ENCODE peak calls at places on chromosomes 6 and 20, in six cellular contexts. G is IMR-90, N is adrenal gland, D is HCT116, S is lower leg skin, B is heart left ventricle. M is an unnamed sample.

GRCh38 chr6:95967594-95967993 is 48.2 kb upstream of the FUT9 start:
- DNase-seq in S (no peak), N (no peak), G (no peak), D (no peak), B (no peak), M (no peak)

GRCh38 chr20:41837669-41838224 is 219.6 kb upstream of the CHD6 start:
- DNase-seq in B (no peak), G (no peak), N (no peak), D (no peak), S (no peak), M (no peak)

GRCh38 chr6:300026-300425 is 7.7 kb downstream of the DUSP22 start:
- DNase-seq in G (no peak), S (no peak), D (no peak), N (no peak), B (no peak), M (no peak)

GRCh38 chr6:118776607-118777549 is 117.1 kb upstream of the ASF1A start:
- DNase-seq in N (peak), G (peak), D (peak), S (peak), B (peak), M (peak)

GRCh38 chr6:55175778-55176084 is 1.4 kb downstream of the HCRTR2 start:
- DNase-seq in B (no peak), D (no peak), G (no peak), N (no peak), S (no peak), M (no peak)

GRCh38 chr6:98787961-98788360 is 46.4 kb upstream of the POU3F2 start:
- DNase-seq in N (no peak), G (no peak), B (no peak), D (no peak), S (no peak), M (no peak)

GRCh38 chr6:131135244-131136020 is at the start of gene AKAP7:
- DNase-seq in B (peak), N (peak), D (peak), S (peak), G (peak), M (peak)

GRCh38 chr6:96931198-96931597 is 6.7 kb downstream of the KLHL32 start:
- DNase-seq in S (no peak), B (no peak), D (no peak), G (no peak), N (no peak), M (no peak)

GRCh38 chr20:5510446-5510845 is 193.7 kb upstream of the PROKR2 start:
- DNase-seq in S (no peak), D (no peak), G (no peak), B (no peak), N (no peak), M (no peak)

GRCh38 chr6:143128346-143129015 is 67.8 kb downstream of the AIG1 start:
- DNase-seq in S (no peak), N (no peak), B (no peak), D (no peak), G (no peak), M (no peak)

GRCh38 chr20:46013826-46014516 is 5.3 kb downstream of the MMP9 start:
- DNase-seq in B (peak), S (no peak), D (peak), G (peak), N (peak), M (peak)

GRCh38 chr20:13554706-13555105 is 84.0 kb downstream of the TASP1 start:
- DNase-seq in D (no peak), G (peak), B (no peak), S (no peak), N (no peak), M (no peak)

GRCh38 chr20:58553841-58554240 is 38.6 kb upstream of the APCDD1L start:
- DNase-seq in G (peak), B (no peak), D (no peak), S (no peak), N (peak), M (no peak)

GRCh38 chr6:132780770-132781371 is 17.6 kb downstream of the SLC18B1 start:
- DNase-seq in B (no peak), S (no peak), N (no peak), D (no peak), G (peak), M (peak)

GRCh38 chr20:50551288-50551687 is 41.1 kb downstream of the PTPN1 start:
- DNase-seq in G (peak), S (no peak), B (no peak), D (no peak), N (no peak), M (no peak)

GRCh38 chr6:11007715-11008608 is 36.1 kb downstream of the ELOVL2 start:
- DNase-seq in B (no peak), G (peak), S (no peak), D (peak), N (no peak), M (no peak)

GRCh38 chr6:41416165-41416837 is 80.9 kb downstream of the NCR2 start:
- DNase-seq in S (no peak), G (no peak), B (no peak), D (no peak), N (no peak), M (no peak)

GRCh38 chr6:85431271-85431670 is 18.6 kb upstream of the NT5E start:
- DNase-seq in N (no peak), G (no peak), D (no peak), B (no peak), S (no peak), M (no peak)

GRCh38 chr20:46268131-46268611 is 40.1 kb downstream of the CDH22 start:
- DNase-seq in B (no peak), D (no peak), N (no peak), G (no peak), S (no peak), M (no peak)

GRCh38 chr6:168637853-168638252 is 196.9 kb downstream of the SMOC2 start:
- DNase-seq in S (no peak), B (no peak), D (peak), N (no peak), G (no peak), M (no peak)

DNA sequence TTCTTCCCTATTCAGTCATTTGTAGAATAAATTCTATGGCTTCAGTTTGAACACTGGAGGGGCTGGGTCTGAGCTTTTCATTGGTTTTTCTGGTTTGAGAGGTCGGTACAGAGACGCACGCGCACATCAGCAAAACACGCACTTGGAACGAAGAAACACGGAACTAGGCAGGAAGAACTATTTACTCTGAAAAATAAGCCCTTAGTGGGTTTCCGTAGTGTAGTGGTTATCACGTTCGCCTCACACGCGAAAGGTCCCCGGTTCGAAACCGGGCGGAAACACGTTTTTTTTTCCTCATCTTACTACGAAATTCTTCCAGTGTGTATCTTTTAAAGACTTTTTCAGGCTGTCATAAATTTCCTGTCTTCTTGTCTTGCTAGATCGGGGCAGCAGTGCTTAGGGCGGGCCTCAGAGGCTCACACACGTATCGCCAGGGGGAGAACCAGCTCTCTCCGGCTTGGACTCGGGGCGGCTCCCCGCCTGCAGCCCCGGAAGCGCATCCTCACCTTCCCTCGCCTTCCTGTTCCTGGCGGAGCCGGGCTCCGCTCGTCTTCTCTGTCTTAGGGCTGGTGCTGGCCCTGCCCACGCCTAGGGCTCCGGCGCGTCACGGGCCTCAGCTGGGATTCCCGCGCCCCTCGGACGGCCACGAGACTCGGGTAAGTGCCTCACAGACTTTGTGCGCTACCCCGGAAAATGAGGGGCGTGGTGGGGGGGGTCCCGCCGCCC is at the start of gene HMGN4:
- DNase-seq in S (peak), B (peak), D (peak), N (peak), G (peak), M (peak)
- TF ChIP-seq POLR2A in S (no peak), B (peak), D (no peak), N (peak), G (peak), M (peak)

DNA sequence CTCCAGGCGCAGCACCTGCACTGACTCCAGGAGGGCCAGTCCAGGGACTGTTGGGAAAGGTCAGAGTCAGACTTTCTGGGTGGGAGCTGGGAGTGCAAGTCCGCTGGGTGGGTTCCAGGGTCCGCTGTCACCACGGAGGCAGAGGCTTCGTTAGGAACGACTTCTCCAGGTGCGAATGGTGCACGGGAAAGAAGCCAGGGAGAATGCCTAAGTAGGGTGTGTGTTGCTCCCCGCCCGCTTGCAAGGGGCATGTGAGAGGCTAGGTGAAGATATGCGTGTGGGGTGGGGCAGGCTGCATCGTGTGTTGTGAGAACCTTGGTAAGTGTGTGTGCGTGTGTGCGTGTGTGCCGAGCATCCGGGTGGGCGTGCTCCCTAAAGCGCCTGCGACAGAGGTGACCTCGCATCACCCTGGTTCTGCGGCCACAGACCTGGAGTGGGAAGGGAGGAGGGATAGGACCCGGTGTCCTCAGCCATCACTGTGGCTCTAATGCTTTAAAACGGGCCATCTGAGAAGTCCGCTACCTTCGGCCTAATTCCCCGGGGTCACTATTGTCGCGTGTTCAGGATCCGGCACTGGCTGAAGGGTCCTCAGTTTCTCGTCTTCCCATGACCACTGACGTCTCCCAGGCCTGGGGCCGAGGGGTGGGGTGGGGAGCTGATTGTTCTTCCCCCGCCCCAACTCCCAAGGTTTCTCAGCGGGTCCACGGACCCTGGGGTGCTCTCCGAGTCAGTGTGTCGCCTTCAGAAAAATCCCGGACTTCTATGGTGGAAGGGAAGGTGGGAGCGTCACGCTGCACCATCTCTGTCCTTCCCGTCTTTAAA is 6.1 kb downstream of the SLC32A1 start:
- DNase-seq in N (no peak), S (no peak), G (no peak), B (no peak), D (no peak), M (no peak)
- TF ChIP-seq POLR2A in N (no peak), S (no peak), G (no peak), B (no peak), D (no peak), M (no peak)

GRCh38 chr6:43368517-43369160 is 808 bp downstream of the ZNF318 start:
- DNase-seq in N (peak), S (peak), G (peak), D (no peak), B (peak), M (peak)

GRCh38 chr6:43373252-43373875 is 3.9 kb upstream of the ZNF318 start:
- DNase-seq in B (no peak), G (no peak), S (peak), D (no peak), N (no peak), M (no peak)

GRCh38 chr6:43367245-43367984 is 2.0 kb downstream of the ZNF318 start:
- DNase-seq in N (no peak), D (no peak), G (peak), B (no peak), S (no peak), M (no peak)

DNA sequence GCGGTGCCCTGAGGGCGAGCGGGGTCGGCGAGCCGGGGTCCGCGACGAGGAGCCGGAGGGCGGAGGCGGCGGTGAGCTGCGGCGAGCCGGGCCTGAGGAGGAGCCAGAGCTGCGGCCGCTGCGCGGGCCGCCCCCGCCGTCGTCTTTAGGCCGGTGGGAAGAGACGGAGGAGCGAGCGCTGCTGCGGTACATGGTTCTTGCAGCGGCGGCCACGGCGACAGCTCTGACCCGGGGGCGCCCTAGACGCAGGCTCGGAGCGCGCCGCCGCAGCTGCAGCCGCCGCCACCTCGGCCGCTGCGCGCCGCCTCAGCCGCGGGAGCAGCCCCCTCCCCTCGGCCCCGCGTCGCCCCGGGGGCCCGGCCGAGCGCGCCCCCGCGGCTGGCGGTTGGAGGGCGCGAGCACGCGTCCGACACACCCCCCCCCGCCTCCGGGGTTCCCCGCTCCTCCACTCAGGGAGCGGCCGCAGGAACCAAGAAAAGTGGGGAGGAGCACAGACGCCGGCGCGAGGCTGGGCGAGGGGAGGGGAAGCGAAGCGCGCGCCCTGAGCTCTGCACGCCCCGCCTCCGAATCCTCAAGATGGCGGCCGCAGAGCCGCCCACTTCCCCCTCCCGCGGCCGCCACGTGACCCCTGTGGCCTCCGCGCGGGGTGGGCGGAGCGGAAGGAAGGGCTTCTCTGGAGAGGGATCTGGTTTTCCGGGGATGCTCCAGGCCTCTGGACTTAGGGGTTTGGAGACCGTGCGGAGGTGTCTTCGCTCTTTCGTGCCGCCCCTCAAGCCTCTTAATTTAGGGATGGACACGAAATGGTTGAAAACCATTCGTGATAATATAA is at the start of gene ZNF318:
- DNase-seq in B (peak), D (peak), S (peak), G (peak), N (peak), M (peak)
- TF ChIP-seq POLR2A in B (peak), D (peak), S (no peak), G (peak), N (peak), M (peak)

GRCh38 chr20:62020935-62021701 is 44.6 kb downstream of the TAF4 start:
- DNase-seq in G (peak), S (no peak), N (no peak), D (no peak), B (peak), M (no peak)
- TF ChIP-seq POLR2A in G (no peak), S (no peak), N (no peak), D (no peak), B (no peak), M (no peak)